ENCODE peak calls at places on chromosome 18, in seven cellular contexts. E is naive thymus-derived CD8-positive, alpha-beta T cell; B is iris pigment epithelial cell; C is CD4-positive, alpha-beta memory T cell; J is ELF-1; P is naive thymus-derived CD4-positive, alpha-beta T cell; V is epithelial cell of esophagus. Z is an unnamed sample.

GRCh38 chr18:36871801-36872200 is 42.9 kb downstream of the KIAA1328 start:
- DNase-seq in J (peak; percentile 18), B (no peak), V (no peak), P (no peak), C (no peak), E (no peak), Z (no peak)

GRCh38 chr18:58449366-58449935 is 179.4 kb downstream of the ALPK2 start:
- DNase-seq in J (no peak), C (no peak), V (no peak), P (no peak), E (no peak), B (no peak), Z (no peak)

GRCh38 chr18:2424420-2424819 is 146.9 kb downstream of the METTL4 start:
- DNase-seq in B (no peak), V (peak; percentile 37), J (no peak), P (no peak), E (no peak), C (no peak), Z (no peak)

GRCh38 chr18:21444465-21445023 is 156.0 kb downstream of the ESCO1 start:
- DNase-seq in V (peak; percentile 77), C (no peak), E (no peak), J (peak; percentile 39), B (peak; percentile 64), P (no peak), Z (no peak)

GRCh38 chr18:26133652-26134051 is at the start of gene PSMA8:
- DNase-seq in J (peak; percentile 8), E (peak; percentile 45), P (peak; percentile 37), C (peak; percentile 39), V (no peak), B (no peak), Z (peak; percentile 85)

GRCh38 chr18:40875101-40875500 is 1079.9 kb upstream of the PIK3C3 start:
- DNase-seq in C (no peak), E (no peak), J (no peak), P (no peak), B (no peak), V (no peak), Z (no peak)

GRCh38 chr18:59927246-59927825 is 27.5 kb downstream of the PMAIP1 start:
- DNase-seq in B (peak; percentile 83), E (no peak), P (peak; percentile 38), V (peak; percentile 98), J (no peak), C (no peak), Z (no peak)

GRCh38 chr18:7575465-7576026 is 8.4 kb downstream of the PTPRM start:
- DNase-seq in B (peak; percentile 78), C (no peak), V (peak; percentile 49), E (no peak), J (no peak), P (no peak), Z (no peak)

GRCh38 chr18:45222200-45222599 is 393.1 kb upstream of the SLC14A2 start:
- DNase-seq in C (no peak), J (no peak), V (no peak), B (no peak), P (no peak), E (no peak), Z (no peak)

GRCh38 chr18:65091737-65092329 is 659.0 kb upstream of the CDH7 start:
- DNase-seq in B (peak; percentile 22), P (no peak), C (no peak), J (peak; percentile 4), V (peak; percentile 44), E (no peak), Z (no peak)

GRCh38 chr18:63322908-63323634 is 3.5 kb upstream of the BCL2 start:
- DNase-seq in E (peak; percentile 70), P (peak; percentile 43), C (peak; percentile 66), B (peak; percentile 70), V (peak; percentile 67), J (peak; percentile 70), Z (no peak)

GRCh38 chr18:71450258-71450657 is 1093.9 kb downstream of the CBLN2 start:
- DNase-seq in V (no peak), C (no peak), E (no peak), P (no peak), J (no peak), B (no peak), Z (no peak)

GRCh38 chr18:76416935-76417334 is 78.1 kb downstream of the ZNF516 start:
- DNase-seq in C (no peak), P (no peak), V (no peak), B (peak; percentile 84), E (no peak), J (no peak), Z (no peak)